ENCODE peak calls at places on chromosomes 13 and 19, in nine cellular contexts. H is astrocyte, E is cardiac muscle cell, U is psoas muscle, G is tibial artery, R is ovary, Z is Panc1, P is transverse colon, W is heart right ventricle. F is an unnamed sample.

GRCh38 chr13:33249066-33249465 is 36.5 kb downstream of the STARD13 start:
- DNase-seq in P (no peak), Z (no peak), E (peak; percentile 35), G (no peak), W (no peak), H (peak; percentile 83), U (no peak), R (no peak), F (no peak)

GRCh38 chr19:39122934-39123731 is 2.5 kb upstream of the PAK4 start:
- DNase-seq in R (no peak), W (no peak), U (no peak), H (no peak), E (no peak), P (no peak), Z (no peak), G (no peak), F (no peak)

GRCh38 chr13:109680288-109680687 is 106.1 kb downstream of the IRS2 start:
- DNase-seq in U (no peak), G (no peak), H (no peak), E (no peak), P (no peak), Z (no peak), W (no peak), R (no peak), F (no peak)

GRCh38 chr13:27170221-27170520 is 1.4 kb downstream of the USP12 start:
- DNase-seq in Z (no peak), W (no peak), H (peak; percentile 78), E (no peak), P (no peak), R (no peak), U (no peak), G (no peak), F (no peak)

GRCh38 chr19:3544742-3545668 is 6.0 kb downstream of the TEKTIP1 start:
- DNase-seq in W (peak; percentile 64), G (peak; percentile 85), R (peak; percentile 68), P (peak; percentile 80), E (peak; percentile 58), Z (peak; percentile 39), H (no peak), U (peak; percentile 87), F (peak; percentile 71)

GRCh38 chr19:35249848-35250711 is 1.3 kb downstream of the LSR start:
- DNase-seq in R (no peak), E (no peak), H (no peak), U (no peak), Z (no peak), W (no peak), P (no peak), G (peak; percentile 61), F (no peak)

GRCh38 chr13:57739089-57739488 is 107.5 kb downstream of the PCDH17 start:
- DNase-seq in G (no peak), R (no peak), U (no peak), Z (no peak), W (no peak), P (no peak), E (no peak), H (no peak), F (no peak)

GRCh38 chr13:75321084-75321483 is 160.9 kb downstream of the TBC1D4 start:
- DNase-seq in E (no peak), P (no peak), G (no peak), R (no peak), U (no peak), Z (no peak), W (no peak), H (no peak), F (no peak)

GRCh38 chr13:99373436-99373835 is 66.2 kb upstream of the GPR183 start:
- DNase-seq in P (no peak), E (no peak), W (no peak), Z (no peak), U (no peak), H (no peak), G (no peak), R (no peak), F (no peak)

GRCh38 chr13:99367663-99368448 is 60.7 kb upstream of the GPR183 start:
- DNase-seq in R (no peak), W (no peak), G (no peak), H (no peak), E (no peak), P (no peak), Z (no peak), U (no peak), F (no peak)

GRCh38 chr13:99367106-99367616 is 60.0 kb upstream of the GPR183 start:
- DNase-seq in G (no peak), E (no peak), Z (no peak), U (no peak), R (no peak), H (no peak), P (no peak), W (peak; percentile 44), F (no peak)

GRCh38 chr13:99371956-99372355 is 64.8 kb upstream of the GPR183 start:
- DNase-seq in E (no peak), G (no peak), R (no peak), U (no peak), W (no peak), Z (no peak), H (no peak), P (no peak), F (no peak)

DNA sequence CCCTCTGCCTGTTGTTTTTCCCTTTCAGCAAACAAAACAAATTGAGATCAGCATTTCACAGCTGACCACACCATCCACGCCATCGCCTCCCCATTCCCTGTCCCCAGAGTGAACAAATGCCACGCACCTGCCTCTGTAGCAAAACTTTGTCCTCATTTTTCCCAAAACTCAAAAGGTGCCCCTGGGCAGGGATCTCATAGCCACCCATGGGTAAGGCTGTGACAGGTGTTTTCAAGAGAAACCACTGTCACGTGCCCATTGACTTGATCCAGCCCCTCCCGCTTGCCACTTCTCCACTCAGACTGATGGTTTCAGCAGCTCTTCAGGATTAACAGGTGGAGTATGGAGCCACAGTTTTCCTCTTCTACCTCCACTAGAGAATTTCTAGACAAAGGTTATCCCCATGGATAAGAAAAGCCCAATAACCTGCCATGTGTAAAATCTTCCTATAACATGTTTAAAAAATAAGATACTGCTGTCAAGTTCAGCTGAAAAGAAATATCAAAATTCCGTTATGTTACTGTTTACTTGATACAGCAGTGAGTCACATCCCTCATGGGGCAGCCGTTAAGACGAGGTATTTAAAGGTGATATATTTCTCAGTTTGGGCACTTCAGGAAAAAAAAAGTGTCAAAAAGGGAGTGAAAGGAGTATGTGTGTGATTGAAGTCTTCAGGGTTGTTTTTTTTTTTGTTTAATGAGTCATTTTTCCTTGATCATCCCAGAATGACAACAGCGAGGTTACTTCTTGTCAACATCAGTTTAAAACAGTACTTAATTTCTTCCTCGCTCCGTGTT is 63.5 kb upstream of the GPR183 start:
- DNase-seq in H (no peak), U (no peak), P (no peak), R (no peak), Z (no peak), E (no peak), G (no peak), W (no peak), F (no peak)
- H3K4me1 ChIP-seq in H (no peaks in the 10 kb centered on the region), U (no peaks in the 10 kb centered on the region), P (peaks cover 16% of the 10 kb centered on the region), R (no peaks in the 10 kb centered on the region), Z (no peaks in the 10 kb centered on the region), E (peaks cover 27% of the 10 kb centered on the region), G (no peaks in the 10 kb centered on the region), W (no peaks in the 10 kb centered on the region), F (peaks cover 20% of the 10 kb centered on the region)

GRCh38 chr13:47519626-47520025 is 481.4 kb downstream of the SUCLA2 start:
- DNase-seq in H (no peak), E (no peak), R (no peak), P (no peak), W (no peak), G (no peak), Z (no peak), U (no peak), F (no peak)

GRCh38 chr13:47521895-47522487 is 479.1 kb downstream of the SUCLA2 start:
- DNase-seq in E (no peak), G (no peak), R (no peak), U (no peak), H (no peak), P (no peak), W (no peak), Z (no peak), F (no peak)

DNA sequence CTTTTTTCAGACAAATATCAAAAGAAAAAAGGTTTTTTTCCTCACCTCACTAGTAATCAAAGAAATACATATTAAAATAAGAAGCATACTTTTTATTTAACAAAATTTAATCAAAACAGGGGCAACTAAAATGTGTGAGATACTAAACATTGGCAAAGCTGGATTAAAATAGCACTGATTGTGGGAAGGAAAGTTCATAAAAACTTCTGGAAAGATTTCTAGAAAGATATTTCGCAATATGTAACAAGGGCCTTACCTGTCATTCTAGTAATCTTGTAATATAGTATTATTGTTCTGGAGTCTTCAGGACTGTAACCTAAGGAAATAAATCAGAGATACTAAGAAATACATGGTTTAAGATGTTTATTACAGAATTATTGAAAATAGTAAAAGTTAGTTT is 482.5 kb downstream of the SUCLA2 start:
- DNase-seq in E (no peak), R (no peak), W (no peak), G (no peak), H (no peak), P (no peak), Z (no peak), U (no peak), F (no peak)
- TF ChIP-seq CTCF in E (no peak), R (no peak), W (no peak), G (no peak), H (no peak), P (no peak), Z (no peak), U (no peak), F (no peak)

DNA sequence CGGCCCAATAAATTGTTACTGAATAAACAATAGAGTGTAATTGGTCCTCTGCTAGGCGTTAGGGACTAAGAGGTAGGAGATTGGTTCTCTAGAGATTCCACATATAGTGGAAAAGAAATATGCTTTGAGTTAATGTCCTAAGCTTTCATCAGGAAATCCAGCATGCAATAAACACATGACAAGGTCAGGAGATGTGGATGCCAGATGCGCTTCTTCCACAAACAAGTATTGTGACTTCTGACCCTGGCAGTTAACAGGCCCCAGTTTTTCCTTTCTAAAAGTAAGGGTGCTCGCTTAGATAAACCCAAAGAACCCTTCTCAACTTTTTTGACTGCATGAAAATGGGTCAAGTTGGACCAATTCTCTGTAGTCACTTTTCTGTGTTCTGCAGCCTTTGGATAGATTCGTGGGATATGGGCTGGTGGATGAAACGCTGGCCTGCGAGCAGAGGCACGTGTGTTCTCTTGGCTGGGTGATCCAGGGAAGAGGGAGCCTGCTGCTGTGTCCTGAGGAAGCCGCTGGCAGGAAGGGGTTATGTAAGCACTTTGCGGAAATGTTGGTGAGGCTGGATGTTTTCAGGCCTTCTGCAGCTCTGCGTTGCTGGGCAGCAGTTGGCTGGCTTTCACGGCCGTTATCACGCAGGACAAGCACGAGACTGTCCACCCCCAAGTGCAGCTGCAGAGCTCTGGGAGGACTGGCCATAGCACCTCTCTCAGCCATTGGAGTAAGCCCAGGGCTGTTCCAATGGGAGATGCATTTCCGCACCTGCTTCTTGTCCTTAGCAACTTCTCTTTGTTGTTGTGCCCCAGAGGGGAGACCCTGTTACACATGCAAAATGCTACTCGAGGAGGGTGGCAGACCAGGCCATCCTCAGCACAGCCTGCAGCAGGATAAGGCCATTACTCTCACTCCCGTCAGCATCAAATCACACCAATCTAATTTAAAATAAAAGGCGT is 146.8 kb upstream of the SOX21 start:
- DNase-seq in U (peak; percentile 72), E (peak; percentile 87), R (peak; percentile 59), P (peak; percentile 30), H (peak; percentile 30), Z (no peak), W (peak; percentile 66), G (peak; percentile 74), F (peak; percentile 67)
- H3K36me3 ChIP-seq in U (no peaks in the 10 kb centered on the region), E (no peaks in the 10 kb centered on the region), R (no peaks in the 10 kb centered on the region), P (no peaks in the 10 kb centered on the region), H (no peaks in the 10 kb centered on the region), Z (no peaks in the 10 kb centered on the region), W (no peaks in the 10 kb centered on the region), G (no peaks in the 10 kb centered on the region), F (no peaks in the 10 kb centered on the region)

DNA sequence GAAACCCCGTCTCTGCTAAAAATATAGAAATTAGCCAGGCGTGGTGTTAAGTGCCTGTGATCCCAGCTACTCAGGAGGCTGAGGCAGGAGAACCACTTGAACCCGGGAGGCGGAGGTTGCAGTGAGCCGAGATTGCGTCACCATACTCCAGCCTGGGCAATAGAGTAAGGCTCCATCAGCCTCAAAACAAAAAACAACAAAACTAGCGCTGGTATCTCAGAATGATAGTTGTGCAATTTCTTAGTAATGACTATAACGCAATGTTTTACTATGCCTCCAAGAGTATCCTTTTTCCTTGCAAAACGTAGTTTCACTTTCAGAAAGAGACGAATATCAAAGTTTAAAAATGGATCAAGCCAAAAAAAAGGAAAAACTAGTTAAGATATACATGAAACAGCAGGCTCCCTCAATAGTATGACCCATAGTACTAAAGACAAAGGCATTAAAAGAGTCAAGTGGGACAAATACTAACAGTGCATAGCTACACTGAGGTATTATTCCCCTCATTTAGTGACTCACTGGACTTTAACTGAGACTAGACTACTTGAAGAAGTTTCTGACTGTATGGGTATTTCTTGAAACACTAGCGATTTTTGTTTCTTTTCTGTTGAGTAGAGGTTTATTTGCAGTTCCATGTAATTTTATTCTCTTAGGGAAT is 10.5 kb upstream of the ITM2B start:
- DNase-seq in U (peak; percentile 67), H (no peak), W (no peak), G (peak; percentile 73), Z (no peak), P (peak; percentile 19), R (peak; percentile 74), E (peak; percentile 81), F (peak; percentile 46)
- H3K4me1 ChIP-seq in U (no peaks in the 10 kb centered on the region), H (no peaks in the 10 kb centered on the region), W (no peaks in the 10 kb centered on the region), G (peaks cover 15% of the 10 kb centered on the region), Z (peaks cover 3% of the 10 kb centered on the region), P (peaks cover 29% of the 10 kb centered on the region), R (peaks cover 12% of the 10 kb centered on the region), E (no peaks in the 10 kb centered on the region), F (peaks cover 18% of the 10 kb centered on the region)

F was measured in left ventricle myocardium inferior.